ENCODE peak calls at places on chromosomes 16 and 17, in five cellular contexts. One of them, this sample, is unnamed.

GRCh38 chr16:31872201-31872600 is 1.4 kb upstream of the ZNF267 start:
- DNase-seq in EL: no peak
- DNase-seq in cardiac muscle cell: no peak
- DNase-seq in iris pigment epithelial cell: no peak
- DNase-seq in activated gamma-delta T cell: no peak
- DNase-seq in this sample: no peak

GRCh38 chr17:44084131-44084538 is 13.6 kb downstream of the G6PC3 start:
- DNase-seq in EL: peak; percentile 28
- DNase-seq in cardiac muscle cell: no peak
- DNase-seq in iris pigment epithelial cell: no peak
- DNase-seq in activated gamma-delta T cell: no peak
- DNase-seq in this sample: no peak

GRCh38 chr17:40344321-40345160 is 20.0 kb downstream of the GJD3 start:
- DNase-seq in EL: no peak
- DNase-seq in cardiac muscle cell: no peak
- DNase-seq in iris pigment epithelial cell: no peak
- DNase-seq in activated gamma-delta T cell: no peak
- DNase-seq in this sample: no peak

GRCh38 chr16:86496929-86497381 is 13.4 kb upstream of the FOXF1 start:
- DNase-seq in EL: no peak
- DNase-seq in cardiac muscle cell: no peak
- DNase-seq in iris pigment epithelial cell: no peak
- DNase-seq in activated gamma-delta T cell: no peak
- DNase-seq in this sample: no peak

GRCh38 chr17:74474043-74474792 is 7.8 kb downstream of the CD300A start:
- DNase-seq in EL: no peak
- DNase-seq in cardiac muscle cell: no peak
- DNase-seq in iris pigment epithelial cell: no peak
- DNase-seq in activated gamma-delta T cell: no peak
- DNase-seq in this sample: peak; percentile 34

GRCh38 chr16:53434436-53435065 is at the start of gene RBL2:
- DNase-seq in EL: peak; percentile 48
- DNase-seq in cardiac muscle cell: peak; percentile 86
- DNase-seq in iris pigment epithelial cell: peak; percentile 87
- DNase-seq in activated gamma-delta T cell: peak; percentile 76
- DNase-seq in this sample: peak; percentile 98

GRCh38 chr17:15038656-15039055 is 226.5 kb downstream of the PMP22 start:
- DNase-seq in EL: peak; percentile 64
- DNase-seq in cardiac muscle cell: no peak
- DNase-seq in iris pigment epithelial cell: peak; percentile 43
- DNase-seq in activated gamma-delta T cell: no peak
- DNase-seq in this sample: peak; percentile 37

GRCh38 chr16:50309527-50310307 is 43.4 kb downstream of the ADCY7 start:
- DNase-seq in EL: no peak
- DNase-seq in cardiac muscle cell: no peak
- DNase-seq in iris pigment epithelial cell: no peak
- DNase-seq in activated gamma-delta T cell: no peak
- DNase-seq in this sample: peak; percentile 80

GRCh38 chr16:72925631-72925979 is 122.3 kb downstream of the ZFHX3 start:
- DNase-seq in EL: no peak
- DNase-seq in cardiac muscle cell: no peak
- DNase-seq in iris pigment epithelial cell: no peak
- DNase-seq in activated gamma-delta T cell: no peak
- DNase-seq in this sample: no peak

GRCh38 chr17:43840814-43841213 is 6.2 kb upstream of the CD300LG start:
- DNase-seq in EL: peak; percentile 51
- DNase-seq in cardiac muscle cell: peak; percentile 31
- DNase-seq in iris pigment epithelial cell: peak; percentile 40
- DNase-seq in activated gamma-delta T cell: no peak
- DNase-seq in this sample: no peak

GRCh38 chr17:30586818-30587595 is 109.8 kb downstream of the GOSR1 start:
- DNase-seq in EL: peak; percentile 87
- DNase-seq in cardiac muscle cell: no peak
- DNase-seq in iris pigment epithelial cell: peak; percentile 94
- DNase-seq in activated gamma-delta T cell: no peak
- DNase-seq in this sample: no peak

GRCh38 chr16:25014500-25015147 is 545 bp downstream of the ARHGAP17 start:
- DNase-seq in EL: peak; percentile 60
- DNase-seq in cardiac muscle cell: peak; percentile 74
- DNase-seq in iris pigment epithelial cell: peak; percentile 45
- DNase-seq in activated gamma-delta T cell: no peak
- DNase-seq in this sample: peak; percentile 89

GRCh38 chr17:5115673-5116651 is at the start of gene USP6:
- DNase-seq in EL: no peak
- DNase-seq in cardiac muscle cell: no peak
- DNase-seq in iris pigment epithelial cell: no peak
- DNase-seq in activated gamma-delta T cell: no peak
- DNase-seq in this sample: peak; percentile 85

GRCh38 chr17:49894761-49895160 is 46.9 kb upstream of the TAC4 start:
- DNase-seq in EL: no peak
- DNase-seq in cardiac muscle cell: no peak
- DNase-seq in iris pigment epithelial cell: no peak
- DNase-seq in activated gamma-delta T cell: no peak
- DNase-seq in this sample: peak; percentile 56

GRCh38 chr16:7014756-7015155 is 317.9 kb upstream of the RBFOX1 start:
- DNase-seq in EL: no peak
- DNase-seq in cardiac muscle cell: no peak
- DNase-seq in iris pigment epithelial cell: no peak
- DNase-seq in activated gamma-delta T cell: no peak
- DNase-seq in this sample: no peak

GRCh38 chr16:28543072-28543471 is 4.3 kb upstream of the NUPR1 start:
- DNase-seq in EL: no peak
- DNase-seq in cardiac muscle cell: no peak
- DNase-seq in iris pigment epithelial cell: no peak
- DNase-seq in activated gamma-delta T cell: no peak
- DNase-seq in this sample: peak; percentile 68

GRCh38 chr17:74922694-74923537 is at the start of gene USH1G:
- DNase-seq in EL: no peak
- DNase-seq in cardiac muscle cell: peak; percentile 48
- DNase-seq in iris pigment epithelial cell: no peak
- DNase-seq in activated gamma-delta T cell: no peak
- DNase-seq in this sample: peak; percentile 75

GRCh38 chr16:14423344-14423743 is 206.7 kb downstream of the PARN start:
- DNase-seq in EL: peak; percentile 31
- DNase-seq in cardiac muscle cell: no peak
- DNase-seq in iris pigment epithelial cell: no peak
- DNase-seq in activated gamma-delta T cell: no peak
- DNase-seq in this sample: no peak